ENCODE peak calls at places on chromosomes 3 and 15, in ten cellular contexts. T, J, P, U, S, E, N, R, Z and O are unnamed samples. For H3K9me3, the result is how much of the 10 kb centered on the place peaks cover.

GRCh38 chr3:143661677-143662076 is 186.6 kb downstream of the SLC9A9 start:
- DNase-seq in T (no peak), J (no peak), P (no peak), U (no peak), S (no peak), E (no peak), N (no peak), R (no peak), Z (no peak), O (no peak)

GRCh38 chr3:127531821-127532220 is 58.7 kb downstream of the TPRA1 start:
- DNase-seq in T (no peak), J (no peak), P (no peak), U (no peak), S (no peak), E (no peak), N (no peak), R (no peak), Z (no peak), O (no peak)

GRCh38 chr3:143924522-143925381 is 46.9 kb upstream of the DIPK2A start:
- DNase-seq in T (no peak), J (no peak), P (no peak), U (no peak), S (no peak), E (no peak), N (no peak), R (no peak), Z (no peak), O (no peak)

GRCh38 chr3:170811928-170812591 is 57.9 kb downstream of the RPL22L1 start:
- DNase-seq in T (peak), J (peak), P (peak), U (peak), S (peak), E (peak), N (peak), R (no peak), Z (peak), O (no peak)

GRCh38 chr3:67624078-67624477 is 30.3 kb downstream of the SUCLG2 start:
- DNase-seq in T (no peak), J (no peak), P (no peak), U (no peak), S (no peak), E (no peak), N (no peak), R (no peak), Z (no peak), O (no peak)

GRCh38 chr3:152047465-152047864 is 174.0 kb downstream of the SUCNR1 start:
- DNase-seq in T (no peak), J (peak), P (no peak), U (peak), S (no peak), E (no peak), N (no peak), R (no peak), Z (no peak), O (no peak)

GRCh38 chr15:40034186-40034946 is 4.6 kb downstream of the SRP14 start:
- DNase-seq in T (no peak), J (no peak), P (no peak), U (no peak), S (no peak), E (no peak), N (no peak), R (no peak), Z (no peak), O (no peak)

GRCh38 chr3:156981005-156981404 is 154.9 kb downstream of the LEKR1 start:
- DNase-seq in T (no peak), J (no peak), P (no peak), U (peak), S (no peak), E (no peak), N (no peak), R (no peak), Z (no peak), O (no peak)

GRCh38 chr3:129277829-129278271 is 820 bp upstream of the HMCES start:
- DNase-seq in T (no peak), J (no peak), P (peak), U (no peak), S (no peak), E (no peak), N (peak), R (no peak), Z (no peak), O (no peak)

GRCh38 chr15:44145495-44145894 is 49.6 kb downstream of the FRMD5 start:
- DNase-seq in T (no peak), J (no peak), P (no peak), U (peak), S (no peak), E (no peak), N (no peak), R (no peak), Z (no peak), O (no peak)

GRCh38 chr3:139534992-139535879 is 4.3 kb downstream of the RBP1 start:
- DNase-seq in T (no peak), J (peak), P (peak), U (peak), S (peak), E (peak), N (peak), R (no peak), Z (peak), O (peak)

GRCh38 chr3:10215578-10216368 is 32.5 kb upstream of the TATDN2 start:
- DNase-seq in T (no peak), J (no peak), P (no peak), U (no peak), S (no peak), E (no peak), N (no peak), R (no peak), Z (no peak), O (no peak)

GRCh38 chr3:195403841-195404408 is 38.9 kb downstream of the ACAP2 start:
- DNase-seq in T (no peak), J (no peak), P (no peak), U (peak), S (no peak), E (no peak), N (no peak), R (no peak), Z (no peak), O (no peak)

GRCh38 chr3:46062679-46063078 is 35.4 kb upstream of the XCR1 start:
- DNase-seq in T (no peak), J (no peak), P (no peak), U (peak), S (no peak), E (no peak), N (peak), R (no peak), Z (no peak), O (no peak)

GRCh38 chr3:195040773-195041520 is 230.0 kb downstream of the XXYLT1 start:
- DNase-seq in T (no peak), J (peak), P (no peak), U (no peak), S (peak), E (no peak), N (no peak), R (no peak), Z (no peak), O (peak)

GRCh38 chr3:172087827-172088580 is 48.6 kb downstream of the FNDC3B start:
- DNase-seq in T (no peak), J (peak), P (no peak), U (peak), S (peak), E (no peak), N (no peak), R (no peak), Z (no peak), O (no peak)

GRCh38 chr3:148006508-148006907 is 597.3 kb downstream of the ZIC1 start:
- DNase-seq in T (no peak), J (peak), P (no peak), U (peak), S (no peak), E (no peak), N (no peak), R (no peak), Z (no peak), O (no peak)

GRCh38 chr15:73355866-73356265 is 12.9 kb downstream of the HCN4 start:
- DNase-seq in T (no peak), J (no peak), P (no peak), U (no peak), S (no peak), E (no peak), N (no peak), R (no peak), Z (no peak), O (no peak)

GRCh38 chr3:33831053-33831452 is 32.6 kb downstream of the PDCD6IP start:
- DNase-seq in T (no peak), J (peak), P (no peak), U (no peak), S (no peak), E (no peak), N (no peak), R (no peak), Z (no peak), O (no peak)

GRCh38 chr3:177351757-177352158 is 154.5 kb upstream of the TBL1XR1 start:
- DNase-seq in T (no peak), J (no peak), P (no peak), U (no peak), S (peak), E (no peak), N (no peak), R (no peak), Z (no peak), O (no peak)

GRCh38 chr3:23996058-23996457 is 51.0 kb downstream of the NR1D2 start:
- DNase-seq in T (no peak), J (no peak), P (no peak), U (peak), S (no peak), E (no peak), N (no peak), R (no peak), Z (no peak), O (no peak)

GRCh38 chr3:46102780-46103130 is 75.5 kb upstream of the XCR1 start:
- DNase-seq in T (no peak), J (no peak), P (no peak), U (no peak), S (no peak), E (no peak), N (no peak), R (no peak), Z (no peak), O (no peak)

GRCh38 chr3:133905376-133905775 is 9.7 kb upstream of the RAB6B start:
- DNase-seq in T (no peak), J (no peak), P (no peak), U (no peak), S (no peak), E (no peak), N (no peak), R (no peak), Z (no peak), O (no peak)

GRCh38 chr15:58793862-58794261 is 22.8 kb downstream of the MINDY2 start:
- DNase-seq in T (no peak), J (peak), P (no peak), U (peak), S (no peak), E (no peak), N (peak), R (no peak), Z (no peak), O (no peak)

GRCh38 chr3:186951640-186952552 is 21.6 kb downstream of the ST6GAL1 start:
- DNase-seq in T (no peak), J (no peak), P (no peak), U (no peak), S (no peak), E (no peak), N (no peak), R (no peak), Z (no peak), O (no peak)

GRCh38 chr3:156519758-156520162 is 35.2 kb downstream of the SSR3 start:
- DNase-seq in T (no peak), J (peak), P (no peak), U (no peak), S (peak), E (no peak), N (no peak), R (no peak), Z (no peak), O (no peak)

DNA sequence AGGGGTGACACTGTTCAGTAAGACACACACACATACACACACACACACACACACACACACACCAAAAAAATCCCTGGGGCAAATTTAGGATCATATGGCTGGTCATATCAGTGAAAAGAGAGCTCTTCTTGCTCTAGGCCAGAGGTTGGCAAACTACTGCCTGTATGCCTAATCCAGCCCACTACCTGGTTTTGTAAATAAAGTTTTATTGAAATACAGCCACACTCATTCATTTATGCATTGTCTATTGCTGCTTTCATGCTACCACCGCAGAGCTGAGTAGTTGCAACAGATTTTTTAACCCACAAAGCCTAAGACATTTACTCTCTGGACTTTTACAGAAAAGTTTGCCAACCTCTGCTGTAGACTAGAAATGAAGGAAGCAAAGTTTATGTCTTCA is 30.6 kb downstream of the ACP3 start:
- DNase-seq in T (no peak), J (no peak), P (no peak), U (no peak), S (no peak), E (no peak), N (no peak), R (no peak), Z (no peak), O (no peak)
- H3K27ac ChIP-seq in T (no peak), J (no peak), P (no peak), U (no peak), S (no peak), E (no peak), N (no peak), R (no peak), Z (no peak), O (no peak)

GRCh38 chr15:100464256-100464655 is 64.5 kb downstream of the CERS3 start:
- DNase-seq in T (no peak), J (no peak), P (no peak), U (no peak), S (no peak), E (no peak), N (no peak), R (no peak), Z (no peak), O (no peak)

GRCh38 chr15:100466073-100466472 is 62.7 kb downstream of the CERS3 start:
- DNase-seq in T (no peak), J (no peak), P (no peak), U (no peak), S (no peak), E (no peak), N (no peak), R (no peak), Z (no peak), O (no peak)

GRCh38 chr15:100472015-100472414 is 56.7 kb downstream of the CERS3 start:
- DNase-seq in T (no peak), J (no peak), P (no peak), U (no peak), S (no peak), E (no peak), N (no peak), R (no peak), Z (no peak), O (no peak)

GRCh38 chr15:100464895-100465294 is 63.9 kb downstream of the CERS3 start:
- DNase-seq in T (no peak), J (no peak), P (no peak), U (no peak), S (no peak), E (no peak), N (no peak), R (no peak), Z (no peak), O (no peak)

DNA sequence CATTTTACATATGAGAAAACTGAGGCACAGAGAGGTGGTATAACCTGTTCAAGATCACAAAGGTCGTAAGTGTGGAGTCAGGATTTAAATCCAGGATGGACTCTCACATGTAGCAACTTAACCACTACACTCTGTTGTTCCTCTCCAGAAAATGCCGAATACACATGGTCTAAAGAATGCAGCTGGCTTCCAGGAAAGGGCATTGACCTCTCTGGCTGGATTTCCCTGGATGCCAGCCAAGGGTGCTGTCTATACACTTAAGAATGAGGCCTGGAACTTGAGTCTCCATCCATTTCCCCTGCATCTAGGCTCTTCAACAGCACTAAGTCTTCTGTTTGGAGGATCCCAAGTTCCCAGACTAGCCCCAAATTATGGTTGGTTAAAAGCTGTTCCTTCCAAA is 60.5 kb downstream of the CERS3 start:
- DNase-seq in T (no peak), J (no peak), P (peak), U (peak), S (no peak), E (peak), N (no peak), R (no peak), Z (no peak), O (no peak)
- H3K9me3 ChIP-seq in T (under half), J (under half), P (under half), U (under half), S (under half), E (under half), N (under half), R (under half), Z (under half), O (under half)

GRCh38 chr3:43768594-43768993 is 77.9 kb downstream of the ABHD5 start:
- DNase-seq in T (no peak), J (peak), P (no peak), U (no peak), S (no peak), E (peak), N (peak), R (no peak), Z (peak), O (no peak)

GRCh38 chr3:43769097-43769470 is 78.3 kb downstream of the ABHD5 start:
- DNase-seq in T (no peak), J (no peak), P (no peak), U (no peak), S (no peak), E (no peak), N (no peak), R (no peak), Z (no peak), O (no peak)

GRCh38 chr3:43770426-43771103 is 79.8 kb downstream of the ABHD5 start:
- DNase-seq in T (no peak), J (no peak), P (no peak), U (peak), S (peak), E (peak), N (peak), R (no peak), Z (peak), O (peak)

GRCh38 chr3:43766672-43767465 is 76.1 kb downstream of the ABHD5 start:
- DNase-seq in T (no peak), J (peak), P (no peak), U (peak), S (no peak), E (no peak), N (no peak), R (no peak), Z (no peak), O (no peak)

GRCh38 chr3:43769471-43770425 is 79.0 kb downstream of the ABHD5 start:
- DNase-seq in T (peak), J (peak), P (peak), U (peak), S (peak), E (peak), N (peak), R (peak), Z (peak), O (peak)
- H3K4me3 ChIP-seq in T (no peak), J (peak), P (peak), U (peak), S (no peak), E (no peak), N (peak), R (peak), Z (peak), O (peak)

GRCh38 chr3:169389925-169390253 is 273.6 kb downstream of the MECOM start:
- DNase-seq in T (no peak), J (no peak), P (no peak), U (no peak), S (no peak), E (no peak), N (no peak), R (no peak), Z (no peak), O (no peak)

GRCh38 chr3:169390310-169390731 is 273.2 kb downstream of the MECOM start:
- DNase-seq in T (no peak), J (peak), P (no peak), U (peak), S (peak), E (no peak), N (no peak), R (no peak), Z (no peak), O (no peak)

GRCh38 chr3:169390741-169391300 is 272.7 kb downstream of the MECOM start:
- DNase-seq in T (no peak), J (peak), P (no peak), U (peak), S (no peak), E (no peak), N (no peak), R (no peak), Z (no peak), O (no peak)

GRCh38 chr3:169387751-169388696 is 275.5 kb downstream of the MECOM start:
- DNase-seq in T (no peak), J (no peak), P (no peak), U (no peak), S (peak), E (peak), N (peak), R (peak), Z (peak), O (peak)

DNA sequence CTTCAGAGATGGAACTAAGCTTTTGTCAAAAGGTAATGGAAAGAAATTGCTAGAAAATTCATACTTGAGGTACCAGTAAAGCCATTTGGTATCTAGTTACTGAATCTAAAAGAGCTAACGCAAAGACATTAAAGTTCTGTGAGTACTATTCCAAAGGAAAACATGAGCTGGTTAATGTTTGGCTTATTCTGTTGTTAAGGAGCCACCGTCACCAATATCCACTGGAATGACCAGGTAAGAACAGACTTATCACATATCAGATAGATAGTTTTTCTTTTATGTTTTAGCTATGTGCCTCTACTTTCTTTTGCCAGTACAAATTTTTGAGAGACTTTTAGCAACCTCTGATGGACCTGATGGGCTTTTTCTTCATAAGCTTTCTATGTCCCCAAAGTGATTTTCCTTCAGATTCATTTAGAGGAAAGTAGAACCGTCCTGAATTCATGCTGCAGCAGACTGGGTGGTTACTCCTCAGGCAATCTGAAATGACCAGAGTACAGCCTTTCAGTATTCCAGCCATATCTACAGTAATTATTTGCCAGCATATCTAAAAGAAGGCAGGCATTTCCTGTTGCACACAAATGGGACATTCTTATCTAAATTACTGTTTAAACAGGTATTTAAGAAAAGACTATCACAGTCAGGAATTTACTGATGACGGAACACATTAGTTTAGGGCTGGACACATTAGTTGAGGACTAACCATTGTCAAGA is 274.1 kb downstream of the MECOM start:
- DNase-seq in T (no peak), J (no peak), P (no peak), U (peak), S (peak), E (no peak), N (no peak), R (no peak), Z (no peak), O (no peak)
- H3K27ac ChIP-seq in T (no peak), J (no peak), P (no peak), U (no peak), S (peak), E (no peak), N (no peak), R (peak), Z (no peak), O (peak)